ENCODE peak calls at places on chromosomes 11 and 22, in seven cellular contexts. C, T, I, W, F, Z and E are unnamed samples.
A peak's percentile ranks its signal among the peaks of the same experiment; 100 is the strongest.

GRCh38 chr11:10208045-10208674 is 85.9 kb downstream of the SBF2 start:
- DNase-seq in C (peak; percentile 48), T (no peak), I (peak; percentile 5), W (no peak), F (no peak), Z (no peak), E (peak; percentile 69)

GRCh38 chr22:33051960-33052839 is 6.0 kb downstream of the SYN3 start:
- DNase-seq in C (no peak), T (no peak), I (no peak), W (no peak), F (no peak), Z (no peak), E (no peak)

GRCh38 chr11:36053314-36053713 is 109.5 kb downstream of the LDLRAD3 start:
- DNase-seq in C (no peak), T (no peak), I (no peak), W (no peak), F (no peak), Z (no peak), E (no peak)

GRCh38 chr11:65576232-65576866 is 496 bp downstream of the EHBP1L1 start:
- DNase-seq in C (no peak), T (no peak), I (peak; percentile 53), W (no peak), F (no peak), Z (no peak), E (no peak)

GRCh38 chr11:61497876-61498275 is 10.7 kb upstream of the LRRC10B start:
- DNase-seq in C (no peak), T (no peak), I (no peak), W (no peak), F (no peak), Z (no peak), E (no peak)

GRCh38 chr11:1198766-1199688 is 23.8 kb upstream of the MUC5B start:
- DNase-seq in C (no peak), T (no peak), I (no peak), W (no peak), F (no peak), Z (no peak), E (no peak)

GRCh38 chr22:36741204-36741793 is 34.6 kb downstream of the IFT27 start:
- DNase-seq in C (no peak), T (no peak), I (no peak), W (no peak), F (peak; percentile 9), Z (no peak), E (no peak)

GRCh38 chr11:69296890-69297224 is 2.9 kb downstream of the MYEOV start:
- DNase-seq in C (no peak), T (no peak), I (peak; percentile 46), W (no peak), F (no peak), Z (no peak), E (no peak)

GRCh38 chr11:130023204-130023603 is 20.6 kb upstream of the PRDM10 start:
- DNase-seq in C (no peak), T (no peak), I (no peak), W (no peak), F (peak; percentile 70), Z (no peak), E (peak; percentile 56)

GRCh38 chr11:120017582-120017981 is 120.3 kb downstream of the TRIM29 start:
- DNase-seq in C (peak; percentile 58), T (no peak), I (no peak), W (no peak), F (no peak), Z (no peak), E (no peak)

GRCh38 chr11:2169001-2169370 is 2.6 kb downstream of the TH start:
- DNase-seq in C (no peak), T (no peak), I (no peak), W (no peak), F (no peak), Z (no peak), E (no peak)

GRCh38 chr11:120811199-120811598 is 212.7 kb upstream of the TBCEL start:
- DNase-seq in C (no peak), T (no peak), I (no peak), W (no peak), F (no peak), Z (no peak), E (no peak)

GRCh38 chr22:38110863-38111852 is 674 bp upstream of the BAIAP2L2 start:
- DNase-seq in C (no peak), T (no peak), I (no peak), W (no peak), F (no peak), Z (no peak), E (no peak)

GRCh38 chr11:71913716-71914115 is 14.7 kb downstream of the XNDC1N start:
- DNase-seq in C (no peak), T (no peak), I (no peak), W (no peak), F (no peak), Z (no peak), E (peak; percentile 24)

GRCh38 chr22:49306632-49306975 is 521.1 kb downstream of the BRD1 start:
- DNase-seq in C (no peak), T (no peak), I (no peak), W (no peak), F (no peak), Z (no peak), E (no peak)

GRCh38 chr22:45548991-45549736 is 46.5 kb downstream of the FBLN1 start:
- DNase-seq in C (no peak), T (no peak), I (no peak), W (no peak), F (peak; percentile 67), Z (no peak), E (peak; percentile 94)

GRCh38 chr22:50523806-50524663 is 1.4 kb downstream of the SCO2 start:
- DNase-seq in C (no peak), T (no peak), I (no peak), W (no peak), F (no peak), Z (no peak), E (no peak)

GRCh38 chr11:117458275-117459120 is 130.8 kb downstream of the CEP164 start:
- DNase-seq in C (peak; percentile 65), T (no peak), I (peak; percentile 67), W (no peak), F (no peak), Z (no peak), E (no peak)

GRCh38 chr22:20805972-20806471 is 32.1 kb downstream of the SERPIND1 start:
- DNase-seq in C (no peak), T (no peak), I (peak; percentile 11), W (no peak), F (peak; percentile 33), Z (no peak), E (no peak)

GRCh38 chr22:29308148-29308790 is 1.8 kb downstream of the GAS2L1 start:
- DNase-seq in C (no peak), T (no peak), I (no peak), W (no peak), F (no peak), Z (no peak), E (no peak)

GRCh38 chr11:9082575-9082974 is 8.8 kb downstream of the SCUBE2 start:
- DNase-seq in C (no peak), T (no peak), I (no peak), W (no peak), F (no peak), Z (no peak), E (no peak)

GRCh38 chr11:33515347-33515746 is 185.3 kb downstream of the C11orf91 start:
- DNase-seq in C (no peak), T (no peak), I (peak; percentile 21), W (no peak), F (no peak), Z (no peak), E (peak; percentile 18)

GRCh38 chr11:120125005-120125404 is 12.9 kb downstream of the TRIM29 start:
- DNase-seq in C (no peak), T (no peak), I (no peak), W (no peak), F (peak; percentile 35), Z (no peak), E (peak; percentile 10)

GRCh38 chr11:112834277-112834755 is 126.9 kb upstream of the NCAM1 start:
- DNase-seq in C (peak; percentile 87), T (no peak), I (no peak), W (no peak), F (no peak), Z (no peak), E (no peak)

GRCh38 chr11:129720156-129720555 is 95.5 kb upstream of the TMEM45B start:
- DNase-seq in C (no peak), T (no peak), I (no peak), W (no peak), F (no peak), Z (no peak), E (no peak)

GRCh38 chr22:37054078-37054440 is 2.5 kb downstream of the KCTD17 start:
- DNase-seq in C (no peak), T (no peak), I (no peak), W (no peak), F (no peak), Z (no peak), E (no peak)

GRCh38 chr11:117805048-117805447 is 8.0 kb upstream of the DSCAML1 start:
- DNase-seq in C (no peak), T (no peak), I (no peak), W (no peak), F (no peak), Z (no peak), E (no peak)

GRCh38 chr11:134654161-134654915 is 242.3 kb upstream of the B3GAT1 start:
- DNase-seq in C (no peak), T (no peak), I (peak; percentile 34), W (no peak), F (no peak), Z (no peak), E (no peak)

GRCh38 chr11:35567737-35568465 is 42.5 kb upstream of the PAMR1 start:
- DNase-seq in C (no peak), T (no peak), I (no peak), W (no peak), F (no peak), Z (no peak), E (peak; percentile 19)

GRCh38 chr11:73931039-73931645 is 19.7 kb upstream of the DNAJB13 start:
- DNase-seq in C (peak; percentile 30), T (no peak), I (no peak), W (no peak), F (peak; percentile 80), Z (no peak), E (peak; percentile 82)

GRCh38 chr11:44138286-44138685 is 42.8 kb downstream of the EXT2 start:
- DNase-seq in C (no peak), T (no peak), I (no peak), W (no peak), F (no peak), Z (no peak), E (no peak)

GRCh38 chr11:65141896-65142494 is 7.7 kb upstream of the SYVN1 start:
- DNase-seq in C (no peak), T (no peak), I (no peak), W (no peak), F (no peak), Z (no peak), E (no peak)

GRCh38 chr11:27381238-27381666 is 18.2 kb upstream of the CCDC34 start:
- DNase-seq in C (no peak), T (no peak), I (no peak), W (no peak), F (no peak), Z (no peak), E (no peak)

GRCh38 chr11:117849781-117850414 is 25.4 kb upstream of the FXYD2 start:
- DNase-seq in C (no peak), T (no peak), I (no peak), W (no peak), F (no peak), Z (no peak), E (no peak)

GRCh38 chr11:124892131-124892530 is 5.5 kb downstream of the ROBO4 start:
- DNase-seq in C (no peak), T (no peak), I (no peak), W (no peak), F (no peak), Z (no peak), E (no peak)